ENCODE peak calls at places on chromosomes 12 and 14, in seven cellular contexts. One of them, this sample, is unnamed.

GRCh38 chr12:33586576-33586975 is 147.0 kb upstream of the SYT10 start:
- DNase-seq in CD8-positive, alpha-beta memory T cell: no peak
- DNase-seq in stomach: no peak
- DNase-seq in NT2/D1: no peak
- DNase-seq in GM04503: no peak
- DNase-seq in mesenchymal stem cell: no peak
- DNase-seq in NCI-H1092: no peak
- DNase-seq in this sample: no peak

GRCh38 chr12:54364413-54364812 is at the start of gene GPR84:
- DNase-seq in CD8-positive, alpha-beta memory T cell: no peak
- DNase-seq in stomach: no peak
- DNase-seq in NT2/D1: no peak
- DNase-seq in GM04503: no peak
- DNase-seq in mesenchymal stem cell: no peak
- DNase-seq in NCI-H1092: no peak
- DNase-seq in this sample: no peak

GRCh38 chr12:40170593-40170992 is 54.2 kb upstream of the LRRK2 start:
- DNase-seq in CD8-positive, alpha-beta memory T cell: no peak
- DNase-seq in stomach: no peak
- DNase-seq in NT2/D1: no peak
- DNase-seq in GM04503: no peak
- DNase-seq in mesenchymal stem cell: no peak
- DNase-seq in NCI-H1092: no peak
- DNase-seq in this sample: no peak

GRCh38 chr12:108764540-108765288 is 33.4 kb upstream of the CORO1C start:
- DNase-seq in CD8-positive, alpha-beta memory T cell: no peak
- DNase-seq in stomach: no peak
- DNase-seq in NT2/D1: no peak
- DNase-seq in GM04503: no peak
- DNase-seq in mesenchymal stem cell: no peak
- DNase-seq in NCI-H1092: no peak
- DNase-seq in this sample: no peak

GRCh38 chr14:48584031-48584430 is 908.6 kb upstream of the MDGA2 start:
- DNase-seq in CD8-positive, alpha-beta memory T cell: no peak
- DNase-seq in stomach: no peak
- DNase-seq in NT2/D1: no peak
- DNase-seq in GM04503: no peak
- DNase-seq in mesenchymal stem cell: peak
- DNase-seq in NCI-H1092: no peak
- DNase-seq in this sample: peak

GRCh38 chr14:54366726-54367707 is 29.8 kb upstream of the CDKN3 start:
- DNase-seq in CD8-positive, alpha-beta memory T cell: peak
- DNase-seq in stomach: peak
- DNase-seq in NT2/D1: peak
- DNase-seq in GM04503: no peak
- DNase-seq in mesenchymal stem cell: peak
- DNase-seq in NCI-H1092: peak
- DNase-seq in this sample: peak

GRCh38 chr12:19967486-19967885 is 400.9 kb upstream of the PDE3A start:
- DNase-seq in CD8-positive, alpha-beta memory T cell: no peak
- DNase-seq in stomach: no peak
- DNase-seq in NT2/D1: peak
- DNase-seq in GM04503: peak
- DNase-seq in mesenchymal stem cell: peak
- DNase-seq in NCI-H1092: peak
- DNase-seq in this sample: peak

GRCh38 chr14:32576088-32576795 is 247.1 kb downstream of the AKAP6 start:
- DNase-seq in CD8-positive, alpha-beta memory T cell: peak
- DNase-seq in stomach: peak
- DNase-seq in NT2/D1: peak
- DNase-seq in GM04503: no peak
- DNase-seq in mesenchymal stem cell: peak
- DNase-seq in NCI-H1092: peak
- DNase-seq in this sample: no peak

GRCh38 chr12:46391630-46392029 is 19.1 kb upstream of the SLC38A2 start:
- DNase-seq in CD8-positive, alpha-beta memory T cell: no peak
- DNase-seq in stomach: no peak
- DNase-seq in NT2/D1: no peak
- DNase-seq in GM04503: no peak
- DNase-seq in mesenchymal stem cell: no peak
- DNase-seq in NCI-H1092: no peak
- DNase-seq in this sample: no peak

GRCh38 chr14:104561124-104561531 is 18.4 kb upstream of the C14orf180 start:
- DNase-seq in CD8-positive, alpha-beta memory T cell: no peak
- DNase-seq in stomach: no peak
- DNase-seq in NT2/D1: no peak
- DNase-seq in GM04503: no peak
- DNase-seq in mesenchymal stem cell: no peak
- DNase-seq in NCI-H1092: no peak
- DNase-seq in this sample: no peak

GRCh38 chr14:68210729-68211299 is 391.2 kb downstream of the RAD51B start:
- DNase-seq in CD8-positive, alpha-beta memory T cell: peak
- DNase-seq in stomach: no peak
- DNase-seq in NT2/D1: no peak
- DNase-seq in GM04503: peak
- DNase-seq in mesenchymal stem cell: peak
- DNase-seq in NCI-H1092: no peak
- DNase-seq in this sample: peak

GRCh38 chr12:65742481-65742971 is 81.8 kb upstream of the HMGA2 start:
- DNase-seq in CD8-positive, alpha-beta memory T cell: no peak
- DNase-seq in stomach: no peak
- DNase-seq in NT2/D1: peak
- DNase-seq in GM04503: no peak
- DNase-seq in mesenchymal stem cell: peak
- DNase-seq in NCI-H1092: no peak
- DNase-seq in this sample: no peak

GRCh38 chr14:104240426-104241157 is 102.2 kb downstream of the KIF26A start:
- DNase-seq in CD8-positive, alpha-beta memory T cell: no peak
- DNase-seq in stomach: peak
- DNase-seq in NT2/D1: no peak
- DNase-seq in GM04503: no peak
- DNase-seq in mesenchymal stem cell: no peak
- DNase-seq in NCI-H1092: peak
- DNase-seq in this sample: no peak

GRCh38 chr12:131067993-131068942 is 114.6 kb downstream of the ADGRD1 start:
- DNase-seq in CD8-positive, alpha-beta memory T cell: no peak
- DNase-seq in stomach: no peak
- DNase-seq in NT2/D1: no peak
- DNase-seq in GM04503: no peak
- DNase-seq in mesenchymal stem cell: no peak
- DNase-seq in NCI-H1092: no peak
- DNase-seq in this sample: no peak

GRCh38 chr14:81144811-81145598 is 75.8 kb downstream of the GTF2A1 start:
- DNase-seq in CD8-positive, alpha-beta memory T cell: no peak
- DNase-seq in stomach: no peak
- DNase-seq in NT2/D1: no peak
- DNase-seq in GM04503: no peak
- DNase-seq in mesenchymal stem cell: no peak
- DNase-seq in NCI-H1092: no peak
- DNase-seq in this sample: no peak

This sample was measured in AG04449.